ENCODE peak calls at places on chromosomes 5 and 9, in five cellular contexts. T is A549, J is cardiac muscle cell, U is NT2/D1, P is PC-9. W is an unnamed sample.
A peak's percentile ranks its signal among the peaks of the same experiment; 100 is the strongest.

GRCh38 chr5:4000960-4001359 is 405.3 kb downstream of the IRX1 start:
- DNase-seq in T (no peak), J (no peak), U (no peak), P (no peak), W (no peak)

GRCh38 chr5:76378355-76378754 is 24.7 kb upstream of the IQGAP2 start:
- DNase-seq in T (no peak), J (no peak), U (no peak), P (no peak), W (no peak)

GRCh38 chr5:139682016-139682975 is 34.1 kb downstream of the CXXC5 start:
- DNase-seq in T (no peak), J (no peak), U (no peak), P (no peak), W (peak; percentile 4)

GRCh38 chr5:1343931-1344901 is 683 bp downstream of the CLPTM1L start:
- DNase-seq in T (no peak), J (peak; percentile 40), U (no peak), P (no peak), W (peak; percentile 39)

GRCh38 chr9:109100543-109101201 is 19.1 kb downstream of the TMEM245 start:
- DNase-seq in T (no peak), J (no peak), U (no peak), P (no peak), W (no peak)

GRCh38 chr5:115028557-115028956 is 141.2 kb downstream of the TRIM36 start:
- DNase-seq in T (no peak), J (no peak), U (peak; percentile 40), P (no peak), W (no peak)

GRCh38 chr5:136036991-136037705 is 8.4 kb downstream of the TGFBI start:
- DNase-seq in T (no peak), J (no peak), U (no peak), P (peak; percentile 60), W (no peak)

GRCh38 chr5:1801954-1802295 is 718 bp downstream of the NDUFS6 start:
- DNase-seq in T (peak; percentile 17), J (peak; percentile 48), U (no peak), P (peak; percentile 54), W (peak; percentile 51)

GRCh38 chr9:94084314-94084713 is at the start of gene PTPDC1:
- DNase-seq in T (peak; percentile 33), J (no peak), U (peak; percentile 44), P (no peak), W (peak; percentile 78)

GRCh38 chr9:111896942-111897830 is 572 bp downstream of the UGCG start:
- DNase-seq in T (peak; percentile 49), J (peak; percentile 55), U (no peak), P (no peak), W (no peak)

GRCh38 chr9:84953797-84954695 is 284.5 kb downstream of the NTRK2 start:
- DNase-seq in T (peak; percentile 74), J (peak; percentile 78), U (peak; percentile 71), P (no peak), W (peak; percentile 86)

DNA sequence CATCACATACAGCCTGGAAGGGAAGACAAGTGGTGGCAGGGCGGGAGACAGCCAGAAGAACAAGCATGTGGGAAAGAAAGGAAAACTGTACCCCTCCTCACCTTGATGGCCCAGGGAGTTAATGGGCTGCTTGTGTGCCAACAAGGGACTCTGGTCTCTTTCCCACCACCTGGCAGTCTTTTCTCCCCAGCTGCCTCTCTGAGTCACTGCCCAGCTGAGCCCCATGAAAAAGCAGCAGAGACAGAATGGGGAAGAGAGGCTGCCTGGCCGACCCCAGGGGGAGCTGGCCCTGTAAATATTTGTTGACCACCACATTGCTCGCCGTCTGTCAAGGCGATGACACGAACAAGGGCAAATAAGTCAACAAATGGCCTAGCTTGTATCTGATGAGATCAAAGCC is 359.3 kb downstream of the ENC1 start:
- DNase-seq in T (no peak), J (no peak), U (no peak), P (no peak), W (no peak)
- H3K9me3 ChIP-seq in T (no peaks in the 10 kb centered on the region), J (no peaks in the 10 kb centered on the region), U (no peaks in the 10 kb centered on the region), P (peaks cover 5% of the 10 kb centered on the region), W (no peaks in the 10 kb centered on the region)

DNA sequence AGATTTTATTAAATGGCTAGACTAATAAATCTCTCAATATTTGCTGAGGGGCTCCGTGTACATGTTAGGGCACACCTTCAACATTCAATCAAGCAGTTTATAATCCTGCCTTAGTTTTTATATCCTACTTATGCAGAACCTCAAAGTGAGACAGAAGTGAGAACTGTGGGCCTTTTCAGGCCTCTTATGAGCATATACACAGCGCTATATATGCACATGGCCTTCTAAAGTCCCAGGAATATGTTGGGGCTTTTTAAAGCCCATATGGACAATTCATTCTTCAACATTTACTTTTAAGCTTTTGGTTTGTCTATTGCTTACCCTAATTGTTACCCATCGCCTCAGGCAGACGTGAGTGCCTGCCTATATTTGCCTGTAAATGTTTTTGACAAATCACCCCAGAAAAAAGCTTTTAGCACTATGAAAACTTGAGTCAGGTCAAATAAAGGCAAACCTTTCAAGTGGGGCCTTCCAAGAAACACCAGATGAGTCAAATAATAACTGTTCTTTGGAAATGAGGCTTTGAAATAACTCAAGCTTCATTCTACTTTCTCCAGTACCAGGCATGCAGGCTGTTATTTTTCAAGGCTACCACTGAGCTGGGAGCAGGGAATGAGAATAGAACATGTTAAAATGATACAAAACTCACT is 58.2 kb downstream of the ESM1 start:
- DNase-seq in T (no peak), J (no peak), U (no peak), P (no peak), W (no peak)
- H3K9me3 ChIP-seq in T (peaks cover 10% of the 10 kb centered on the region), J (no peaks in the 10 kb centered on the region), U (no peaks in the 10 kb centered on the region), P (no peaks in the 10 kb centered on the region), W (peaks cover 13% of the 10 kb centered on the region)

DNA sequence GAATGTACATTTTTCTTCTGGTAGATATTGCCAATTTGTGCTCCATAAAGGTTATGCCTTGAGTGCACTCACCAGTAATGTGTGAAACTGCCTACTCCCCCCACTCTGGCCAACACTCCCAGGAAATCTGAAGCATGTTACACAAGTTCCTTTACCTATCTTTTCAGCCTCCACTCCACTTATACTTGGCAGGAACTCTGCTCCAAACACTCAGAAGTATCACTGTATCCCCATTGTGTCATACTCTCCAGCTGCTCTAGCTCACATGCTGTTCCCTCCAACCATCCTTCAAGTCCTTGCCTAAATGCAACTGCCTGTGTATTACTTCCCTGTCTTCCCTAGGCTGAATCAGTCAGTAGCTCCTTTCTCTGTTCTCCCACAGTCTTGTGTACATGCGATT is 28.3 kb downstream of the POU4F3 start:
- DNase-seq in T (no peak), J (no peak), U (no peak), P (no peak), W (no peak)
- H3K9me3 ChIP-seq in T (no peaks in the 10 kb centered on the region), J (no peaks in the 10 kb centered on the region), U (no peaks in the 10 kb centered on the region), P (no peaks in the 10 kb centered on the region), W (no peaks in the 10 kb centered on the region)

DNA sequence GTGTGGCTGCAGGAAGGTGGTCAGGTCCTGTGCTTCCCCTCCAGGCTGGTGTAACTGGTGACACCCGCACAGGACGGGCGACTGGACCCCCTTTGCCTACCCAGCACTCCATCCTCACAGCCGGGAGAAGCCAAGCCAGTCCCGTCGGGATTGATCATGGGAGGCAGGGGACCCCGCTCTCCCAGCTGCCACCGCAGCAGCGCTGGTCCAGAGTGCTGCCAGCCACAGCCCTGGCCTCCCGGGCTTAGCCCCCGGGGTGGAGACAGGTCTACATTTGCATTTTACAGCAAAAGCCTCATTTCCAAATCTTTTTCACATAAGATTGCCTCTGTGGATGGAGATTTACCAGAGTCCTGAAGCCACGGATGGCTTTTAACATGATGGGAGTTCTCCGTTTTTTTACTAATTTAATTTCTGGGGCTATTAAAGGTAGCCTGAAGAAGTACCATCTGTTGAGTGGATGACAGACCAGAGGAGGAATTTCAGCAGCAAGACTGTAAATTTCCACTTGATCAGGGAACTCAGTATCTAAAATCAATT is 80.4 kb downstream of the OLFM1 start:
- DNase-seq in T (no peak), J (no peak), U (no peak), P (no peak), W (no peak)
- H3K9me3 ChIP-seq in T (no peaks in the 10 kb centered on the region), J (no peaks in the 10 kb centered on the region), U (no peaks in the 10 kb centered on the region), P (no peaks in the 10 kb centered on the region), W (no peaks in the 10 kb centered on the region)

DNA sequence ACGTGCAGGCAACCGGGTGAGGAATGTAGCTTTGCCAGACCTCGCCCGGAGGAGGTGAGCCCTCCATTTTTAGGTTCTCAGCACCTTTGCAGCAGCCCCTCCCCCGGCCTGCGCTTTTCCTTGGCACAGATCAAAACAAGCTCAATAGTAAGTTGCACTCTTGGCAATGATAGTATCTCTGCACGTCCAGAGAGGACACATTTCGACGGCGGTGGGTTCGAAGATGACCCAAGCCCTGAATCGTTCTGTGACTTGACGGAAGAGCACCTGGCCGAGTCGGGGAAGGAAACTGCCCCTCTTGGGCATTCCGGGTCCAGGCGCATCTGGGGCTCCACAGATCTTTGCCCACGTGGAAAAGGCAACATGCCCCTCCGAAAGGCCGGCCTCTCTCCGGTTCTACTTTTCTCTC is 904 bp downstream of the GDNF start:
- DNase-seq in T (no peak), J (no peak), U (no peak), P (no peak), W (peak; percentile 27)
- H3K9me3 ChIP-seq in T (no peaks in the 10 kb centered on the region), J (no peaks in the 10 kb centered on the region), U (peaks cover 6% of the 10 kb centered on the region), P (no peaks in the 10 kb centered on the region), W (no peaks in the 10 kb centered on the region)

GRCh38 chr5:146089287-146089686 is 16.1 kb downstream of the PLAC8L1 start:
- DNase-seq in T (no peak), J (no peak), U (no peak), P (no peak), W (no peak)
- H3K9me3 ChIP-seq in T (no peaks in the 10 kb centered on the region), J (no peaks in the 10 kb centered on the region), U (no peaks in the 10 kb centered on the region), P (no peaks in the 10 kb centered on the region), W (no peaks in the 10 kb centered on the region)

DNA sequence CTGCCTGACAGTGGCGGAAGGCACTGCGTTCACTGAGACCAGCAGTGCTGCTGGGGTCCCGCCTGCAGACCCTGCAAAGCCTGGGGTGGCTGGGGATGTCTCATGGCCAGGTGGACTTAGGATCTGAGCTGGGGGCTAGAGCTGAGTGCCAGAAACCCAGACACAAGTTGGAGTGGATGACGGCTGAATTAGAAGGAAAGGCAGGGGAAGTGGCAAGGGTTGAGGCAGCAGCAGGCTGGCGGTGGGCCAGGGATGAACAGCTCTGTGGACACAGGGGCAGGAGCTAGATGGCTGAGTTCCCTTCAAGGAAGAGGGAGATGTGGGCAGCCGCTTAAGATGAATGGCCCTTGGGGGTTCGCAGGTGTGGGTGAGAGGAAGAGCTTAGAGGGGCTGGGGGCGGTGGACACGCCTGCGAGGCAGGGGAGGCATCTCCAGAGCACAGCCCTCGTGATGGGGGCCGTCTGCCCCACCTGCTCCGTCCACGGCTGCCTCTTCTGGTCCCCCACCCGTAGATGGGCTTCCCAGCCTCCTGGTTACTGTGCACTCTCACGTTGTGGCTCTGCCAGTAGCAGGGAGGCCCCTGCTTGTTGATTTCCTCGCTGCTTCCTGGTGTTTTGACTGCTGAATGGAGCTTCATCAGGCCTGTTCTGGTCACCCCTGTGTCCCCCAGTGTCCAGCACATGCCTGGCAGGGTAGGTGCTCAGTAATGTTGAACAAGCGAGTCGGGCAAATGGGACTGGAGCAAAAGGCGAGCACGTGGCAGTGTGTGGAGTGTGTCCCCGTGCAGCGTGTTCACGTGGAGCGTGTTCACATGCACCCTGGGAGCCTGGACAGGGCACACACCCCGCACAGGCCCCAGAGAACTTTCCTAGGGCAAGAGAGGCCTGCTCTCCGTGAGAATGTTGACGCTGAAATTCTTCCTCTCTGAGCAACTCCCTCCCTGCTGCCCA is 168.2 kb downstream of the CACNA1B start:
- DNase-seq in T (no peak), J (no peak), U (no peak), P (no peak), W (no peak)
- H3K9me3 ChIP-seq in T (no peaks in the 10 kb centered on the region), J (no peaks in the 10 kb centered on the region), U (no peaks in the 10 kb centered on the region), P (no peaks in the 10 kb centered on the region), W (no peaks in the 10 kb centered on the region)